ENCODE peak calls at places on chromosomes 12 and 14, in nine cellular contexts. T, H, E, P, O, G, V, M and W are unnamed samples.

GRCh38 chr12:95326450-95326849 is 108.8 kb downstream of the VEZT start:
- DNase-seq in T (no peak), H (no peak), E (no peak), P (no peak), O (no peak), G (no peak), V (no peak), M (no peak), W (no peak)

GRCh38 chr14:24172261-24172860 is 481 bp downstream of the REC8 start:
- DNase-seq in T (no peak), H (no peak), E (no peak), P (no peak), O (no peak), G (no peak), V (no peak), M (no peak), W (no peak)

GRCh38 chr12:130592641-130593040 is 123.5 kb downstream of the RIMBP2 start:
- DNase-seq in T (no peak), H (no peak), E (no peak), P (no peak), O (no peak), G (no peak), V (no peak), M (no peak), W (no peak)

GRCh38 chr12:58369576-58369975 is 428.2 kb downstream of the ATP23 start:
- DNase-seq in T (no peak), H (no peak), E (no peak), P (no peak), O (no peak), G (no peak), V (no peak), M (no peak), W (no peak)

GRCh38 chr14:64878775-64879634 is 702 bp downstream of the SPTB start:
- DNase-seq in T (no peak), H (no peak), E (no peak), P (no peak), O (peak), G (no peak), V (no peak), M (no peak), W (no peak)

GRCh38 chr12:121812921-121813896 is 9.4 kb downstream of the SETD1B start:
- DNase-seq in T (peak), H (no peak), E (no peak), P (no peak), O (no peak), G (peak), V (no peak), M (no peak), W (no peak)

GRCh38 chr12:61870658-61871559 is 389.3 kb upstream of the USP15 start:
- DNase-seq in T (no peak), H (peak), E (no peak), P (no peak), O (no peak), G (no peak), V (no peak), M (no peak), W (no peak)

GRCh38 chr14:32588448-32589320 is 259.6 kb downstream of the AKAP6 start:
- DNase-seq in T (no peak), H (no peak), E (no peak), P (no peak), O (peak), G (no peak), V (no peak), M (peak), W (no peak)

GRCh38 chr12:76449993-76450392 is 101.8 kb upstream of the BBS10 start:
- DNase-seq in T (no peak), H (no peak), E (no peak), P (no peak), O (no peak), G (no peak), V (no peak), M (no peak), W (no peak)